ENCODE peak calls at places on chromosome 1, in five cellular contexts. One of them, this sample, is unnamed.

GRCh38 chr1:226181996-226182714 is 4.4 kb downstream of the ACBD3 start:
- DNase-seq in fibroblast of lung: peak
- DNase-seq in RWPE1: peak
- DNase-seq in ovary: peak
- DNase-seq in SK-N-SH: peak
- DNase-seq in this sample: no peak

GRCh38 chr1:151989131-151989868 is 4.4 kb downstream of the S100A10 start:
- DNase-seq in fibroblast of lung: peak
- DNase-seq in RWPE1: peak
- DNase-seq in ovary: peak
- DNase-seq in SK-N-SH: no peak
- DNase-seq in this sample: peak

GRCh38 chr1:214216779-214217178 is 64.2 kb upstream of the SMYD2 start:
- DNase-seq in fibroblast of lung: no peak
- DNase-seq in RWPE1: peak
- DNase-seq in ovary: no peak
- DNase-seq in SK-N-SH: no peak
- DNase-seq in this sample: no peak

GRCh38 chr1:19130476-19130875 is 79.6 kb downstream of the UBR4 start:
- DNase-seq in fibroblast of lung: no peak
- DNase-seq in RWPE1: no peak
- DNase-seq in ovary: no peak
- DNase-seq in SK-N-SH: no peak
- DNase-seq in this sample: no peak

GRCh38 chr1:163395767-163396166 is 74.0 kb downstream of the NUF2 start:
- DNase-seq in fibroblast of lung: peak
- DNase-seq in RWPE1: no peak
- DNase-seq in ovary: no peak
- DNase-seq in SK-N-SH: no peak
- DNase-seq in this sample: no peak

GRCh38 chr1:68442006-68442405 is 7.7 kb downstream of the RPE65 start:
- DNase-seq in fibroblast of lung: no peak
- DNase-seq in RWPE1: no peak
- DNase-seq in ovary: no peak
- DNase-seq in SK-N-SH: no peak
- DNase-seq in this sample: no peak

GRCh38 chr1:93180723-93181613 is at the start of gene CCDC18:
- DNase-seq in fibroblast of lung: peak
- DNase-seq in RWPE1: peak
- DNase-seq in ovary: no peak
- DNase-seq in SK-N-SH: peak
- DNase-seq in this sample: no peak

GRCh38 chr1:217133958-217134856 is 411.0 kb upstream of the ESRRG start:
- DNase-seq in fibroblast of lung: peak
- DNase-seq in RWPE1: no peak
- DNase-seq in ovary: no peak
- DNase-seq in SK-N-SH: peak
- DNase-seq in this sample: no peak

GRCh38 chr1:207004931-207005830 is 27.4 kb downstream of the C1orf116 start:
- DNase-seq in fibroblast of lung: peak
- DNase-seq in RWPE1: peak
- DNase-seq in ovary: no peak
- DNase-seq in SK-N-SH: peak
- DNase-seq in this sample: no peak

GRCh38 chr1:111937147-111937725 is 52.2 kb downstream of the KCND3 start:
- DNase-seq in fibroblast of lung: no peak
- DNase-seq in RWPE1: no peak
- DNase-seq in ovary: no peak
- DNase-seq in SK-N-SH: no peak
- DNase-seq in this sample: peak

GRCh38 chr1:145708063-145708462 is 895 bp upstream of the PDZK1 start:
- DNase-seq in fibroblast of lung: peak
- DNase-seq in RWPE1: no peak
- DNase-seq in ovary: no peak
- DNase-seq in SK-N-SH: peak
- DNase-seq in this sample: no peak

GRCh38 chr1:117631361-117631760 is 25.5 kb downstream of the TENT5C start:
- DNase-seq in fibroblast of lung: no peak
- DNase-seq in RWPE1: no peak
- DNase-seq in ovary: no peak
- DNase-seq in SK-N-SH: no peak
- DNase-seq in this sample: peak

GRCh38 chr1:152110365-152110859 is 4.8 kb downstream of the TCHH start:
- DNase-seq in fibroblast of lung: peak
- DNase-seq in RWPE1: peak
- DNase-seq in ovary: no peak
- DNase-seq in SK-N-SH: no peak
- DNase-seq in this sample: no peak

GRCh38 chr1:34973326-34973725 is 11.8 kb downstream of the TMEM35B start:
- DNase-seq in fibroblast of lung: no peak
- DNase-seq in RWPE1: no peak
- DNase-seq in ovary: no peak
- DNase-seq in SK-N-SH: no peak
- DNase-seq in this sample: no peak

GRCh38 chr1:39679821-39680220 is 7.9 kb upstream of the NT5C1A start:
- DNase-seq in fibroblast of lung: no peak
- DNase-seq in RWPE1: no peak
- DNase-seq in ovary: no peak
- DNase-seq in SK-N-SH: no peak
- DNase-seq in this sample: no peak

GRCh38 chr1:161079436-161080110 is 9.8 kb downstream of the NECTIN4 start:
- DNase-seq in fibroblast of lung: no peak
- DNase-seq in RWPE1: no peak
- DNase-seq in ovary: no peak
- DNase-seq in SK-N-SH: no peak
- DNase-seq in this sample: no peak

GRCh38 chr1:25564777-25565176 is 21.4 kb downstream of the LDLRAP1 start:
- DNase-seq in fibroblast of lung: no peak
- DNase-seq in RWPE1: no peak
- DNase-seq in ovary: no peak
- DNase-seq in SK-N-SH: no peak
- DNase-seq in this sample: no peak
- H3K27ac ChIP-seq in fibroblast of lung: no peak
- H3K27ac ChIP-seq in RWPE1: no peak
- H3K27ac ChIP-seq in ovary: no peak
- H3K27ac ChIP-seq in SK-N-SH: no peak
- H3K27ac ChIP-seq in this sample: peak

GRCh38 chr1:20404466-20404865 is 81.5 kb downstream of the CAMK2N1 start:
- DNase-seq in fibroblast of lung: no peak
- DNase-seq in RWPE1: no peak
- DNase-seq in ovary: no peak
- DNase-seq in SK-N-SH: no peak
- DNase-seq in this sample: peak
- TF ChIP-seq CTCF in fibroblast of lung: no peak
- TF ChIP-seq CTCF in RWPE1: no peak
- TF ChIP-seq CTCF in ovary: no peak
- TF ChIP-seq CTCF in SK-N-SH: no peak
- TF ChIP-seq CTCF in this sample: no peak

GRCh38 chr1:27570823-27571222 is 33.1 kb downstream of the AHDC1 start:
- DNase-seq in fibroblast of lung: no peak
- DNase-seq in RWPE1: no peak
- DNase-seq in ovary: no peak
- DNase-seq in SK-N-SH: no peak
- DNase-seq in this sample: no peak
- H3K27ac ChIP-seq in fibroblast of lung: no peak
- H3K27ac ChIP-seq in RWPE1: peak
- H3K27ac ChIP-seq in ovary: peak
- H3K27ac ChIP-seq in SK-N-SH: peak
- H3K27ac ChIP-seq in this sample: peak

GRCh38 chr1:89821322-89822108 is 683 bp downstream of the LRRC8D start:
- DNase-seq in fibroblast of lung: peak
- DNase-seq in RWPE1: peak
- DNase-seq in ovary: peak
- DNase-seq in SK-N-SH: peak
- DNase-seq in this sample: peak
- TF ChIP-seq CTCF in fibroblast of lung: peak
- TF ChIP-seq CTCF in RWPE1: no peak
- TF ChIP-seq CTCF in ovary: no peak
- TF ChIP-seq CTCF in SK-N-SH: no peak
- TF ChIP-seq CTCF in this sample: no peak

GRCh38 chr1:150528997-150529396 is 13.4 kb downstream of the FALEC start:
- DNase-seq in fibroblast of lung: peak
- DNase-seq in RWPE1: no peak
- DNase-seq in ovary: peak
- DNase-seq in SK-N-SH: no peak
- DNase-seq in this sample: no peak
- H3K27ac ChIP-seq in fibroblast of lung: no peak
- H3K27ac ChIP-seq in RWPE1: peak
- H3K27ac ChIP-seq in ovary: no peak
- H3K27ac ChIP-seq in SK-N-SH: no peak
- H3K27ac ChIP-seq in this sample: no peak

GRCh38 chr1:75234499-75235064 is 100.4 kb downstream of the LHX8 start:
- DNase-seq in fibroblast of lung: no peak
- DNase-seq in RWPE1: no peak
- DNase-seq in ovary: no peak
- DNase-seq in SK-N-SH: peak
- DNase-seq in this sample: no peak

GRCh38 chr1:75233302-75233929 is 99.2 kb downstream of the LHX8 start:
- DNase-seq in fibroblast of lung: peak
- DNase-seq in RWPE1: peak
- DNase-seq in ovary: no peak
- DNase-seq in SK-N-SH: peak
- DNase-seq in this sample: no peak
- TF ChIP-seq CTCF in fibroblast of lung: peak
- TF ChIP-seq CTCF in RWPE1: peak
- TF ChIP-seq CTCF in ovary: no peak
- TF ChIP-seq CTCF in SK-N-SH: peak
- TF ChIP-seq CTCF in this sample: peak

GRCh38 chr1:113850127-113850796 is 21.2 kb downstream of the PTPN22 start:
- DNase-seq in fibroblast of lung: no peak
- DNase-seq in RWPE1: no peak
- DNase-seq in ovary: no peak
- DNase-seq in SK-N-SH: no peak
- DNase-seq in this sample: no peak

GRCh38 chr1:113846391-113847035 is 25.0 kb downstream of the PTPN22 start:
- DNase-seq in fibroblast of lung: no peak
- DNase-seq in RWPE1: no peak
- DNase-seq in ovary: no peak
- DNase-seq in SK-N-SH: no peak
- DNase-seq in this sample: no peak

GRCh38 chr1:113854234-113854633 is 17.3 kb downstream of the PTPN22 start:
- DNase-seq in fibroblast of lung: no peak
- DNase-seq in RWPE1: no peak
- DNase-seq in ovary: no peak
- DNase-seq in SK-N-SH: no peak
- DNase-seq in this sample: no peak

GRCh38 chr1:113849072-113849471 is 22.4 kb downstream of the PTPN22 start:
- DNase-seq in fibroblast of lung: no peak
- DNase-seq in RWPE1: no peak
- DNase-seq in ovary: no peak
- DNase-seq in SK-N-SH: no peak
- DNase-seq in this sample: no peak
- H3K27ac ChIP-seq in fibroblast of lung: no peak
- H3K27ac ChIP-seq in RWPE1: no peak
- H3K27ac ChIP-seq in ovary: no peak
- H3K27ac ChIP-seq in SK-N-SH: no peak
- H3K27ac ChIP-seq in this sample: no peak